ENCODE peak calls at places on chromosomes 12 and 14, in five cellular contexts. One of them, this sample, is unnamed.
A peak's percentile ranks its signal among the peaks of the same experiment; 100 is the strongest.

GRCh38 chr12:102347761-102348160 is 132.6 kb downstream of the IGF1 start:
- DNase-seq in OCI-LY7: no peak
- DNase-seq in PC-9: no peak
- DNase-seq in dorsolateral prefrontal cortex: no peak
- DNase-seq in heart right ventricle: no peak
- DNase-seq in this sample: no peak

GRCh38 chr14:38716871-38717270 is 386.2 kb downstream of the SEC23A start:
- DNase-seq in OCI-LY7: peak; percentile 41
- DNase-seq in PC-9: no peak
- DNase-seq in dorsolateral prefrontal cortex: no peak
- DNase-seq in heart right ventricle: no peak
- DNase-seq in this sample: no peak

GRCh38 chr12:123894823-123895338 is 77.8 kb downstream of the CCDC92 start:
- DNase-seq in OCI-LY7: no peak
- DNase-seq in PC-9: no peak
- DNase-seq in dorsolateral prefrontal cortex: no peak
- DNase-seq in heart right ventricle: no peak
- DNase-seq in this sample: no peak

GRCh38 chr14:47948981-47949380 is 273.6 kb upstream of the MDGA2 start:
- DNase-seq in OCI-LY7: no peak
- DNase-seq in PC-9: no peak
- DNase-seq in dorsolateral prefrontal cortex: no peak
- DNase-seq in heart right ventricle: no peak
- DNase-seq in this sample: peak; percentile 40

GRCh38 chr14:77738559-77739250 is 22.3 kb downstream of the SNW1 start:
- DNase-seq in OCI-LY7: no peak
- DNase-seq in PC-9: no peak
- DNase-seq in dorsolateral prefrontal cortex: no peak
- DNase-seq in heart right ventricle: peak; percentile 36
- DNase-seq in this sample: no peak

GRCh38 chr14:60249321-60250251 is 565 bp downstream of the PPM1A start:
- DNase-seq in OCI-LY7: peak; percentile 89
- DNase-seq in PC-9: peak; percentile 78
- DNase-seq in dorsolateral prefrontal cortex: peak; percentile 76
- DNase-seq in heart right ventricle: peak; percentile 72
- DNase-seq in this sample: peak; percentile 62

GRCh38 chr12:108019862-108020261 is 109.2 kb upstream of the WSCD2 start:
- DNase-seq in OCI-LY7: no peak
- DNase-seq in PC-9: no peak
- DNase-seq in dorsolateral prefrontal cortex: no peak
- DNase-seq in heart right ventricle: no peak
- DNase-seq in this sample: no peak

GRCh38 chr12:9721394-9722092 is 11.4 kb downstream of the CLECL1 start:
- DNase-seq in OCI-LY7: peak; percentile 92
- DNase-seq in PC-9: no peak
- DNase-seq in dorsolateral prefrontal cortex: no peak
- DNase-seq in heart right ventricle: no peak
- DNase-seq in this sample: no peak

GRCh38 chr12:122086088-122086487 is 7.5 kb downstream of the MLXIP start:
- DNase-seq in OCI-LY7: no peak
- DNase-seq in PC-9: no peak
- DNase-seq in dorsolateral prefrontal cortex: no peak
- DNase-seq in heart right ventricle: no peak
- DNase-seq in this sample: no peak
- H3K27ac ChIP-seq in OCI-LY7: no peak overlapping the region
- H3K27ac ChIP-seq in PC-9: no peak overlapping the region
- H3K27ac ChIP-seq in dorsolateral prefrontal cortex: no peak overlapping the region
- H3K27ac ChIP-seq in heart right ventricle: peak overlapping the region; percentile 24
- H3K27ac ChIP-seq in this sample: no peak overlapping the region

GRCh38 chr12:52539024-52539820 is 13.7 kb downstream of the KRT71 start:
- DNase-seq in OCI-LY7: no peak
- DNase-seq in PC-9: no peak
- DNase-seq in dorsolateral prefrontal cortex: no peak
- DNase-seq in heart right ventricle: no peak
- DNase-seq in this sample: no peak
- H3K27ac ChIP-seq in OCI-LY7: no peak overlapping the region
- H3K27ac ChIP-seq in PC-9: peak overlapping the region; percentile 24
- H3K27ac ChIP-seq in dorsolateral prefrontal cortex: no peak overlapping the region
- H3K27ac ChIP-seq in heart right ventricle: no peak overlapping the region
- H3K27ac ChIP-seq in this sample: no peak overlapping the region

DNA sequence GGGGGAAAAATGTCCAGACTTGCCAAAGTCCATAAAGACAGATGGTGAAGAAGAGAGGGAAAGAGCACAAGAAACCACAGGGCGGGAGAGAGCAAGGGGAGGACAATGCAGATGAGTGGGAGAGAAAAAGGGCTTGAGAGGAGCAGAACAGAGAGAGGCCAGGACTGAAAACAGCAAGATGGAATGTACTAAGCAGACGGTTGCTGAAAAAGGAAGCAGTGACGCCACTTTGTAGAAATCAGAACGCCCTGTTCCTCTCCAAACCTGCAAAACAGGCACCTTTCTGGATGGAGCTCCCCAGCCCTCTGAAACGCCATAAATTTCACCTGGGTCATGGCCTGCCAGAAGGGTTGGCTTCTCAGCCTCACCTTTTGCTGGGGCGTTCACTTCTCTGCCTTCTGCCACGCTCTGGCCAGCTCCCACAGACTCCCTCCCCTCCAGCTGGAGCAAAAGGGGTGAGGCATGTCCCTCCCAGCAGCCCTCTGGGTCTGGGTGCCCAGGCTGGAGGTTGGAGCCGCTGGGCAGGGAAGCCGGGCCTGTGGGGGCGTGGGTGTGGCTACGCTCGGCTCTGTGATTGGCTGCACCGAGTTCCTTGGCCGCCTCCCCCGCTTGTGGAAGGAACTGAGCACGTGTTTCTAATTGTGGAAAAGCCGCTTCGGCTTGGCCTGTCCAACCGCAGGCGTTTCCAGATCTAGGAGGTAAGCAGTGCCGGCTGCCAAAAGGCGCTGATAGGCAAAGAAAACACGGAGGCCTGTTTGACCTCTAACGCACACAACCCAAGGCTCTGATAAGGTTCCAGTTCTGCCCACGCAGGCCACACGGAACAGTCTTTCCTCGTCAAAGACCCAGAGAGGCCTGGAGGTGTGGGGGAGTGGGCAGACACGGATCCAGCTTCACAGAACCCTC is 29.3 kb downstream of the SLC7A8 start:
- DNase-seq in OCI-LY7: no peak
- DNase-seq in PC-9: peak; percentile 65
- DNase-seq in dorsolateral prefrontal cortex: peak; percentile 70
- DNase-seq in heart right ventricle: peak; percentile 91
- DNase-seq in this sample: peak; percentile 98
- H3K27ac ChIP-seq in OCI-LY7: no peak overlapping the region
- H3K27ac ChIP-seq in PC-9: no peak overlapping the region
- H3K27ac ChIP-seq in dorsolateral prefrontal cortex: peak overlapping the region; percentile 84
- H3K27ac ChIP-seq in heart right ventricle: peak overlapping the region; percentile 89
- H3K27ac ChIP-seq in this sample: peak overlapping the region; percentile 82

GRCh38 chr12:71755146-71755892 is 656 bp downstream of the RAB21 start:
- DNase-seq in OCI-LY7: no peak
- DNase-seq in PC-9: peak; percentile 4
- DNase-seq in dorsolateral prefrontal cortex: no peak
- DNase-seq in heart right ventricle: peak; percentile 30
- DNase-seq in this sample: peak; percentile 54
- H3K27ac ChIP-seq in OCI-LY7: peak overlapping the region; percentile 66
- H3K27ac ChIP-seq in PC-9: peak overlapping the region; percentile 62
- H3K27ac ChIP-seq in dorsolateral prefrontal cortex: peak overlapping the region; percentile 84
- H3K27ac ChIP-seq in heart right ventricle: peak overlapping the region; percentile 98
- H3K27ac ChIP-seq in this sample: peak overlapping the region; percentile 93

DNA sequence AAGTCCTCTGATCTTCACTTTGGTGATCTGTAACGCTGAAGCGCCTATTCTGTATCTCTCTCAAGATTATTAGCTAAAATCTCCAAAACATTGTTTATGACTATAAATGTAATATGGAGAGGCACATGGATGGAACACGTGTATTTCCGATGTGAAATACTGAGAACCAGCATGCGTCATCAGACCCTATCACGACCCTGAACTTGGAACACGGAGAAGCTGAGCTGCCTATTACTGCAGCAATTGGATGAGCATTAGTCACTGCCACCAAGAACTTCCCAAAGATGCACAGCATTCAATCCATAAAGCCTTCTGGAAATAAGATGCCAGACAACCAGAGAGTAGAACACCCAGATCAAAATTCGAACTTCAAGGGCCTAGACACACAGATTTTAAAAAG is 61.9 kb downstream of the PRKAB1 start:
- DNase-seq in OCI-LY7: no peak
- DNase-seq in PC-9: no peak
- DNase-seq in dorsolateral prefrontal cortex: no peak
- DNase-seq in heart right ventricle: no peak
- DNase-seq in this sample: no peak
- H3K27ac ChIP-seq in OCI-LY7: no peak overlapping the region
- H3K27ac ChIP-seq in PC-9: no peak overlapping the region
- H3K27ac ChIP-seq in dorsolateral prefrontal cortex: peak overlapping the region; percentile 30
- H3K27ac ChIP-seq in heart right ventricle: no peak overlapping the region
- H3K27ac ChIP-seq in this sample: no peak overlapping the region

GRCh38 chr12:120324841-120325417 is 2.6 kb downstream of the PLA2G1B start:
- DNase-seq in OCI-LY7: no peak
- DNase-seq in PC-9: no peak
- DNase-seq in dorsolateral prefrontal cortex: no peak
- DNase-seq in heart right ventricle: no peak
- DNase-seq in this sample: no peak
- H3K27ac ChIP-seq in OCI-LY7: no peak overlapping the region
- H3K27ac ChIP-seq in PC-9: no peak overlapping the region
- H3K27ac ChIP-seq in dorsolateral prefrontal cortex: no peak overlapping the region
- H3K27ac ChIP-seq in heart right ventricle: no peak overlapping the region
- H3K27ac ChIP-seq in this sample: no peak overlapping the region

GRCh38 chr12:103705927-103706326 is 118.9 kb downstream of the STAB2 start:
- DNase-seq in OCI-LY7: no peak
- DNase-seq in PC-9: no peak
- DNase-seq in dorsolateral prefrontal cortex: no peak
- DNase-seq in heart right ventricle: no peak
- DNase-seq in this sample: no peak
- H3K27ac ChIP-seq in OCI-LY7: no peak overlapping the region
- H3K27ac ChIP-seq in PC-9: no peak overlapping the region
- H3K27ac ChIP-seq in dorsolateral prefrontal cortex: no peak overlapping the region
- H3K27ac ChIP-seq in heart right ventricle: no peak overlapping the region
- H3K27ac ChIP-seq in this sample: no peak overlapping the region